ENCODE peak calls at places on chromosomes 4 and X, in five cellular contexts. M, I, J, G and P are unnamed samples.

GRCh38 chrX:104098151-104098808 is 14.0 kb upstream of the ZCCHC18 start:
- DNase-seq in M (peak), I (no peak), J (no peak), G (peak), P (peak)

GRCh38 chr4:132284910-132285426 is 864.1 kb upstream of the PCDH10 start:
- DNase-seq in J (no peak), I (no peak), M (no peak), G (no peak), P (no peak)

GRCh38 chr4:109977854-109978501 is 65.3 kb downstream of the EGF start:
- DNase-seq in J (no peak), M (peak), I (no peak), G (peak), P (no peak)

GRCh38 chrX:13346646-13347045 is 26.8 kb upstream of the ATXN3L start:
- DNase-seq in J (no peak), G (no peak), M (no peak), I (no peak), P (no peak)

GRCh38 chr4:35461931-35462659 is 782.2 kb downstream of the ARAP2 start:
- DNase-seq in I (no peak), J (no peak), G (no peak), M (no peak), P (no peak)

GRCh38 chrX:3527811-3528210 is 181.4 kb upstream of the MXRA5 start:
- DNase-seq in J (no peak), G (no peak), M (no peak), I (no peak), P (no peak)

GRCh38 chrX:108091878-108092291 is 307 bp downstream of the ATG4A start:
- DNase-seq in I (peak), G (peak), M (no peak), J (no peak), P (peak)

GRCh38 chr4:148092316-148093014 is 349.7 kb downstream of the NR3C2 start:
- DNase-seq in G (no peak), M (no peak), I (no peak), J (no peak), P (no peak)

GRCh38 chr4:183830438-183830985 is 74.6 kb upstream of the STOX2 start:
- DNase-seq in J (no peak), M (no peak), I (no peak), G (no peak), P (no peak)

GRCh38 chr4:1826531-1827350 is 29.2 kb downstream of the LETM1 start:
- DNase-seq in I (no peak), G (no peak), J (no peak), M (no peak), P (no peak)

GRCh38 chr4:6425336-6425735 is 47.1 kb downstream of the PPP2R2C start:
- DNase-seq in M (no peak), J (no peak), I (no peak), G (no peak), P (no peak)

GRCh38 chr4:23324291-23324690 is 565.6 kb downstream of the PPARGC1A start:
- DNase-seq in J (no peak), M (no peak), G (no peak), I (no peak), P (no peak)

GRCh38 chr4:145734576-145735329 is 54.8 kb downstream of the C4orf51 start:
- DNase-seq in G (no peak), J (peak), M (peak), I (peak), P (no peak)

GRCh38 chr4:152408514-152409327 is 127.2 kb downstream of the FBXW7 start:
- DNase-seq in G (peak), M (peak), J (no peak), I (no peak), P (peak)

GRCh38 chr4:20086067-20086466 is 165.6 kb upstream of the SLIT2 start:
- DNase-seq in J (no peak), M (no peak), G (no peak), I (no peak), P (no peak)

GRCh38 chr4:183438458-183439113 is 5.8 kb upstream of the CDKN2AIP start:
- DNase-seq in G (no peak), I (no peak), M (peak), J (no peak), P (no peak)

GRCh38 chr4:125639182-125639621 is 324.4 kb downstream of the FAT4 start:
- DNase-seq in G (no peak), J (no peak), I (no peak), M (no peak), P (no peak)

GRCh38 chr4:146029939-146030710 is 91.5 kb upstream of the ZNF827 start:
- DNase-seq in I (no peak), G (no peak), M (no peak), J (no peak), P (no peak)

GRCh38 chr4:185332575-185333464 is 62.9 kb downstream of the LRP2BP start:
- DNase-seq in G (no peak), J (no peak), I (no peak), M (no peak), P (no peak)

GRCh38 chr4:11512861-11513260 is 84.2 kb upstream of the HS3ST1 start:
- DNase-seq in G (no peak), I (no peak), M (no peak), J (no peak), P (no peak)

GRCh38 chrX:96182366-96182765 is 502.3 kb upstream of the DIAPH2 start:
- DNase-seq in I (no peak), J (no peak), M (no peak), G (peak), P (peak)

GRCh38 chr4:3287972-3288570 is 4.8 kb upstream of the RGS12 start:
- DNase-seq in I (no peak), G (no peak), J (no peak), M (no peak), P (no peak)

GRCh38 chr4:133802741-133803140 is 398.8 kb downstream of the PABPC4L start:
- DNase-seq in J (no peak), M (peak), G (no peak), I (no peak), P (no peak)

GRCh38 chrX:54357414-54358377 is at the start of gene WNK3:
- DNase-seq in M (peak), J (peak), I (peak), G (peak), P (peak)

GRCh38 chr4:67871867-67872266 is 11.9 kb downstream of the TMPRSS11D start:
- DNase-seq in I (no peak), M (peak), J (no peak), G (peak), P (peak)

GRCh38 chr4:42412251-42412650 is 15.0 kb downstream of the SHISA3 start:
- DNase-seq in J (no peak), I (no peak), M (peak), G (no peak), P (no peak)

GRCh38 chr4:76658231-76659102 is 223.4 kb downstream of the SHROOM3 start:
- DNase-seq in J (no peak), I (no peak), M (peak), G (no peak), P (no peak)

GRCh38 chrX:107537815-107538214 is 88.4 kb downstream of the FRMPD3 start:
- DNase-seq in I (no peak), M (peak), J (no peak), G (peak), P (no peak)

GRCh38 chr4:83212041-83212851 is 72.4 kb downstream of the COQ2 start:
- DNase-seq in J (no peak), G (no peak), I (no peak), M (peak), P (no peak)

GRCh38 chrX:127726227-127726626 is 326.0 kb downstream of the ACTRT1 start:
- DNase-seq in M (no peak), I (no peak), G (no peak), J (no peak), P (no peak)

GRCh38 chrX:22121161-22121560 is 89.0 kb downstream of the PHEX start:
- DNase-seq in M (no peak), J (no peak), G (no peak), I (no peak), P (no peak)